ENCODE peak calls at places on chromosomes 3 and 15, in six cellular contexts. One of them, this sample, is unnamed.

GRCh38 chr3:32374788-32375595 is 16.7 kb upstream of the CMTM7 start:
- DNase-seq in sciatic nerve: peak; percentile 64
- DNase-seq in posterior cingulate gyrus: peak; percentile 25
- DNase-seq in Panc1: peak; percentile 42
- DNase-seq in tibial nerve: peak; percentile 51
- DNase-seq in H7: peak; percentile 57
- DNase-seq in this sample: no peak

GRCh38 chr3:128824132-128824850 is 55.1 kb upstream of the ACAD9 start:
- DNase-seq in H7: no peak
- DNase-seq in tibial nerve: no peak
- DNase-seq in sciatic nerve: no peak
- DNase-seq in posterior cingulate gyrus: no peak
- DNase-seq in Panc1: no peak
- DNase-seq in this sample: no peak

GRCh38 chr3:153970735-153971347 is 150.3 kb upstream of the ARHGEF26 start:
- DNase-seq in tibial nerve: no peak
- DNase-seq in H7: no peak
- DNase-seq in posterior cingulate gyrus: no peak
- DNase-seq in sciatic nerve: no peak
- DNase-seq in Panc1: peak; percentile 2
- DNase-seq in this sample: no peak

GRCh38 chr15:25397110-25397509 is 41.7 kb downstream of the UBE3A start:
- DNase-seq in tibial nerve: no peak
- DNase-seq in sciatic nerve: no peak
- DNase-seq in Panc1: no peak
- DNase-seq in posterior cingulate gyrus: no peak
- DNase-seq in H7: no peak
- DNase-seq in this sample: no peak

GRCh38 chr3:112132975-112133448 is at the start of gene GCSAM:
- DNase-seq in posterior cingulate gyrus: peak; percentile 15
- DNase-seq in Panc1: no peak
- DNase-seq in H7: no peak
- DNase-seq in sciatic nerve: peak; percentile 63
- DNase-seq in tibial nerve: peak; percentile 16
- DNase-seq in this sample: no peak

GRCh38 chr15:44299997-44300396 is 11.5 kb downstream of the GOLM2 start:
- DNase-seq in tibial nerve: no peak
- DNase-seq in Panc1: no peak
- DNase-seq in H7: no peak
- DNase-seq in posterior cingulate gyrus: no peak
- DNase-seq in sciatic nerve: no peak
- DNase-seq in this sample: no peak

GRCh38 chr3:178320481-178321352 is 215.5 kb upstream of the KCNMB2 start:
- DNase-seq in H7: no peak
- DNase-seq in sciatic nerve: no peak
- DNase-seq in tibial nerve: no peak
- DNase-seq in posterior cingulate gyrus: peak; percentile 11
- DNase-seq in Panc1: no peak
- DNase-seq in this sample: peak; percentile 3

GRCh38 chr3:4898454-4899313 is 80.6 kb upstream of the BHLHE40 start:
- DNase-seq in sciatic nerve: no peak
- DNase-seq in posterior cingulate gyrus: no peak
- DNase-seq in tibial nerve: no peak
- DNase-seq in H7: no peak
- DNase-seq in Panc1: no peak
- DNase-seq in this sample: no peak

GRCh38 chr3:98945006-98945626 is 43.6 kb upstream of the DCBLD2 start:
- DNase-seq in H7: no peak
- DNase-seq in sciatic nerve: no peak
- DNase-seq in posterior cingulate gyrus: no peak
- DNase-seq in tibial nerve: no peak
- DNase-seq in Panc1: no peak
- DNase-seq in this sample: no peak

GRCh38 chr3:29942297-29942696 is 661.4 kb downstream of the RBMS3 start:
- DNase-seq in sciatic nerve: no peak
- DNase-seq in Panc1: no peak
- DNase-seq in posterior cingulate gyrus: no peak
- DNase-seq in tibial nerve: no peak
- DNase-seq in H7: no peak
- DNase-seq in this sample: no peak

GRCh38 chr15:98666841-98667240 is 18.5 kb downstream of the IGF1R start:
- DNase-seq in Panc1: no peak
- DNase-seq in H7: no peak
- DNase-seq in sciatic nerve: no peak
- DNase-seq in posterior cingulate gyrus: no peak
- DNase-seq in tibial nerve: no peak
- DNase-seq in this sample: no peak

GRCh38 chr3:64867204-64867603 is 179.4 kb upstream of the ADAMTS9 start:
- DNase-seq in sciatic nerve: no peak
- DNase-seq in Panc1: no peak
- DNase-seq in tibial nerve: no peak
- DNase-seq in H7: no peak
- DNase-seq in posterior cingulate gyrus: no peak
- DNase-seq in this sample: no peak

GRCh38 chr3:100602506-100603444 is 6.6 kb upstream of the ADGRG7 start:
- DNase-seq in tibial nerve: no peak
- DNase-seq in Panc1: no peak
- DNase-seq in posterior cingulate gyrus: no peak
- DNase-seq in H7: no peak
- DNase-seq in sciatic nerve: no peak
- DNase-seq in this sample: no peak